ENCODE peak calls at places on chromosomes 12 and 14, in eight cellular contexts. B, U, O, H, G, S, J and I are unnamed samples.

GRCh38 chr14:65286443-65286842 is 126.1 kb upstream of the FUT8 start:
- DNase-seq in H (peak), G (no peak), B (no peak), U (no peak), O (no peak), J (no peak), S (no peak), I (no peak)

GRCh38 chr14:101137234-101137633 is 233.7 kb upstream of the RTL1 start:
- DNase-seq in H (no peak), G (no peak), U (no peak), O (no peak), S (no peak), J (no peak), B (no peak), I (no peak)

GRCh38 chr12:108820700-108821406 is 36.5 kb downstream of the SSH1 start:
- DNase-seq in S (no peak), G (no peak), J (no peak), U (no peak), O (peak), H (no peak), B (no peak), I (no peak)

GRCh38 chr14:81256289-81256960 is 35.7 kb upstream of the GTF2A1 start:
- DNase-seq in G (no peak), B (no peak), U (no peak), J (no peak), S (no peak), H (no peak), O (no peak), I (no peak)

GRCh38 chr14:55477680-55478079 is 37.3 kb upstream of the TBPL2 start:
- DNase-seq in S (no peak), J (no peak), U (no peak), G (no peak), B (no peak), O (no peak), H (no peak), I (no peak)

GRCh38 chr14:76762617-76763361 is 1.5 kb downstream of the VASH1 start:
- DNase-seq in O (no peak), J (no peak), S (no peak), H (no peak), G (no peak), B (no peak), U (no peak), I (no peak)

GRCh38 chr12:76085159-76085868 is 829 bp upstream of the NAP1L1 start:
- DNase-seq in U (peak), H (peak), B (peak), O (no peak), J (peak), S (no peak), G (no peak), I (peak)

GRCh38 chr14:66284346-66284745 is 201.8 kb upstream of the CCDC196 start:
- DNase-seq in B (no peak), J (peak), S (no peak), O (no peak), H (no peak), U (no peak), G (no peak), I (no peak)

GRCh38 chr14:32588448-32589320 is 259.6 kb downstream of the AKAP6 start:
- DNase-seq in S (no peak), H (peak), J (peak), U (no peak), B (no peak), O (no peak), G (no peak), I (no peak)

GRCh38 chr12:68012712-68013111 is 23.5 kb downstream of the IFNG-AS1 start:
- DNase-seq in S (no peak), B (no peak), U (no peak), O (no peak), J (no peak), G (no peak), H (no peak), I (no peak)

GRCh38 chr12:39586811-39587210 is 32.8 kb downstream of the ABCD2 start:
- DNase-seq in S (no peak), J (no peak), H (no peak), O (no peak), G (no peak), B (no peak), U (no peak), I (no peak)

GRCh38 chr12:114682920-114683708 is 861 bp downstream of the TBX3 start:
- DNase-seq in U (no peak), H (no peak), S (no peak), G (no peak), B (no peak), O (no peak), J (peak), I (no peak)

GRCh38 chr12:52057958-52058576 is 6.8 kb downstream of the NR4A1 start:
- DNase-seq in G (no peak), O (no peak), J (no peak), B (no peak), H (no peak), S (no peak), U (no peak), I (no peak)

GRCh38 chr12:51388066-51388799 is 3.0 kb downstream of the GALNT6 start:
- DNase-seq in O (peak), G (no peak), U (no peak), J (no peak), H (no peak), B (no peak), S (peak), I (no peak)

GRCh38 chr12:109592195-109592904 is 18.8 kb downstream of the MVK start:
- DNase-seq in G (no peak), J (no peak), S (no peak), H (no peak), U (no peak), B (no peak), O (no peak), I (no peak)

GRCh38 chr14:68815288-68816182 is 22.7 kb upstream of the ZFP36L1 start:
- DNase-seq in H (peak), O (no peak), S (no peak), B (no peak), J (no peak), U (no peak), G (no peak), I (no peak)

GRCh38 chr12:85831327-85831990 is 4.8 kb downstream of the RASSF9 start:
- DNase-seq in S (no peak), B (no peak), O (no peak), U (no peak), H (no peak), J (no peak), G (no peak), I (no peak)